ENCODE peak calls at places on chromosomes 3 and 15, in eight cellular contexts. G is tibial artery; Y is ovary; X is effector memory CD4-positive, alpha-beta T cell; S is esophagus squamous epithelium; V is OCI-LY7; A is kidney; T is Peyer's patch. W is an unnamed sample.

GRCh38 chr15:37361621-37362020 is 261.3 kb upstream of the MEIS2 start:
- DNase-seq in A (no peak), G (no peak), S (no peak), Y (no peak), X (no peak), V (no peak), T (no peak), W (no peak)

GRCh38 chr3:127208483-127209100 is 15.7 kb downstream of the PRR23E start:
- DNase-seq in T (peak; percentile 28), G (no peak), V (no peak), S (no peak), Y (no peak), X (no peak), A (no peak), W (no peak)

GRCh38 chr3:155411500-155412223 is 118.2 kb upstream of the STRIT1 start:
- DNase-seq in V (peak; percentile 14), X (no peak), T (no peak), S (no peak), Y (no peak), G (no peak), A (no peak), W (no peak)

GRCh38 chr3:31132132-31132769 is 237.8 kb upstream of the GADL1 start:
- DNase-seq in A (no peak), S (no peak), T (no peak), V (peak; percentile 54), Y (no peak), X (no peak), G (no peak), W (no peak)

GRCh38 chr3:121894191-121894990 is at the start of gene SLC15A2:
- DNase-seq in X (no peak), T (no peak), A (no peak), G (no peak), Y (no peak), S (no peak), V (no peak), W (peak; percentile 49)

GRCh38 chr3:169400874-169401273 is 262.6 kb downstream of the MECOM start:
- DNase-seq in T (no peak), V (no peak), Y (no peak), G (no peak), X (no peak), S (no peak), A (no peak), W (no peak)

GRCh38 chr3:110101361-110101760 is 764.0 kb upstream of the DPPA4 start:
- DNase-seq in A (no peak), X (no peak), G (no peak), T (no peak), S (no peak), Y (no peak), V (no peak), W (no peak)

GRCh38 chr3:183895296-183895695 is 10.6 kb upstream of the PARL start:
- DNase-seq in V (peak; percentile 72), X (no peak), S (no peak), T (no peak), A (no peak), Y (no peak), G (no peak), W (no peak)

GRCh38 chr15:31263751-31264533 is 62.7 kb upstream of the KLF13 start:
- DNase-seq in T (peak; percentile 90), G (peak; percentile 83), Y (no peak), A (peak; percentile 93), S (peak; percentile 48), V (peak; percentile 89), X (peak; percentile 57), W (peak; percentile 91)

GRCh38 chr3:180683816-180684215 is 4.5 kb upstream of the CCDC39 start:
- DNase-seq in V (no peak), T (no peak), A (no peak), S (no peak), Y (no peak), G (no peak), X (no peak), W (no peak)

GRCh38 chr3:61564405-61565059 is 3.2 kb downstream of the PTPRG start:
- DNase-seq in X (no peak), V (no peak), A (peak; percentile 94), G (peak; percentile 94), S (no peak), T (peak; percentile 87), Y (peak; percentile 89), W (peak; percentile 82)

GRCh38 chr15:89172921-89173320 is 48.5 kb downstream of the RLBP1 start:
- DNase-seq in Y (no peak), A (no peak), V (no peak), T (no peak), G (no peak), S (no peak), X (no peak), W (no peak)

GRCh38 chr3:64871955-64872354 is 184.2 kb upstream of the ADAMTS9 start:
- DNase-seq in X (no peak), S (no peak), V (no peak), Y (no peak), A (no peak), T (no peak), G (no peak), W (no peak)

GRCh38 chr3:53808496-53808895 is 37.7 kb downstream of the CHDH start:
- DNase-seq in T (peak; percentile 39), V (no peak), G (no peak), X (no peak), A (no peak), S (no peak), Y (no peak), W (no peak)

GRCh38 chr3:150005243-150006102 is 34.8 kb upstream of the PFN2 start:
- DNase-seq in A (no peak), Y (no peak), X (no peak), T (no peak), V (no peak), G (no peak), S (no peak), W (no peak)

GRCh38 chr3:180265551-180265950 is 228.8 kb upstream of the PEX5L start:
- DNase-seq in G (no peak), V (no peak), T (no peak), X (no peak), A (no peak), Y (no peak), S (no peak), W (no peak)

GRCh38 chr3:170295586-170295985 is 61.9 kb upstream of the SKIL start:
- DNase-seq in Y (no peak), S (no peak), T (no peak), V (no peak), G (no peak), A (no peak), X (no peak), W (no peak)

GRCh38 chr3:72219752-72220151 is 434.8 kb upstream of the PROK2 start:
- DNase-seq in X (no peak), Y (no peak), G (no peak), T (no peak), V (no peak), S (no peak), A (no peak), W (no peak)

GRCh38 chr15:101378879-101379278 is 83.8 kb upstream of the SNRPA1 start:
- DNase-seq in X (no peak), Y (no peak), S (no peak), V (no peak), T (no peak), G (peak; percentile 51), A (no peak), W (no peak)

GRCh38 chr3:25597535-25598101 is 67.1 kb downstream of the TOP2B start:
- DNase-seq in A (no peak), V (no peak), S (no peak), X (no peak), G (no peak), T (no peak), Y (no peak), W (no peak)

GRCh38 chr3:146581877-146582508 is 23.2 kb downstream of the PLSCR5 start:
- DNase-seq in V (no peak), G (no peak), Y (no peak), T (no peak), A (no peak), S (no peak), X (no peak), W (no peak)

GRCh38 chr3:44913868-44914468 is 39.6 kb downstream of the TGM4 start:
- DNase-seq in A (no peak), V (peak; percentile 69), S (no peak), Y (peak; percentile 44), X (peak; percentile 35), T (peak; percentile 77), G (peak; percentile 70), W (peak; percentile 77)

GRCh38 chr15:76905855-76906254 is 715 bp upstream of the SCAPER start:
- DNase-seq in X (no peak), V (no peak), G (no peak), S (no peak), Y (peak; percentile 30), T (no peak), A (no peak), W (no peak)

GRCh38 chr15:78065284-78065872 is 12.1 kb downstream of the TBC1D2B start:
- DNase-seq in A (peak; percentile 91), G (peak; percentile 91), Y (peak; percentile 50), T (no peak), S (no peak), V (no peak), X (no peak), W (peak; percentile 72)
- H3K4me1 ChIP-seq in A (peaks cover 46% of the 10 kb centered on the region), G (peaks cover 88% of the 10 kb centered on the region), Y (peaks cover 53% of the 10 kb centered on the region), T (peaks cover 55% of the 10 kb centered on the region), S (peaks cover 79% of the 10 kb centered on the region), V (peaks cover 91% of the 10 kb centered on the region), X (peaks cover 69% of the 10 kb centered on the region), W (peaks cover 98% of the 10 kb centered on the region)

GRCh38 chr3:46768061-46768460 is 50.4 kb upstream of the PRSS50 start:
- DNase-seq in A (no peak), X (no peak), S (no peak), G (no peak), V (no peak), T (no peak), Y (no peak), W (no peak)
- H3K9me3 ChIP-seq in A (no peaks in the 10 kb centered on the region), X (no peaks in the 10 kb centered on the region), S (peaks cover 38% of the 10 kb centered on the region), G (peaks cover 44% of the 10 kb centered on the region), V (no peaks in the 10 kb centered on the region), T (peaks cover 10% of the 10 kb centered on the region), Y (no peaks in the 10 kb centered on the region), W (peaks cover 40% of the 10 kb centered on the region)

DNA sequence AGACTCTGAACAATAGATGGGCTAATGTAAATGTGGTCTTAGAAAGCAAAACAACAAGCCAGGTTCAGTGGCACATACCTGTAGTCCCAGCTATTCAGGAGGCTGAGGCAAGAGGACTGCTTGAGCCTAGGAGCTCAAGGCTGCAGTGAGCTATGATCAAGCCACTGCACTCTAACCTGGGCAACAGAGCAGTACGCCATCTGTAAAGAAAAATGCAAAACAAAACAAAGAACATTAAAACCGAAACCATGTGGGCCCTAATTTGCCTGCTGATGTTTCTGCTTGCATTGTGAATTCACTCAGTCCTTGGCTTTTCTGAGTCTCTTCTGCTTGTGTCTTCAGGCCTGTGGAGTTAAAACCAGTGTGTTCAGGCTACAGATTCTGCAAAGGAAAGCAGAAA is 56.7 kb downstream of the CCNL1 start:
- DNase-seq in V (peak; percentile 66), G (no peak), S (no peak), X (no peak), Y (no peak), T (no peak), A (no peak), W (no peak)
- H3K27ac ChIP-seq in V (peak overlapping the region; percentile 69), G (no peak overlapping the region), S (peak overlapping the region; percentile 52), X (no peak overlapping the region), Y (no peak overlapping the region), T (peak overlapping the region; percentile 63), A (no peak overlapping the region), W (no peak overlapping the region)

DNA sequence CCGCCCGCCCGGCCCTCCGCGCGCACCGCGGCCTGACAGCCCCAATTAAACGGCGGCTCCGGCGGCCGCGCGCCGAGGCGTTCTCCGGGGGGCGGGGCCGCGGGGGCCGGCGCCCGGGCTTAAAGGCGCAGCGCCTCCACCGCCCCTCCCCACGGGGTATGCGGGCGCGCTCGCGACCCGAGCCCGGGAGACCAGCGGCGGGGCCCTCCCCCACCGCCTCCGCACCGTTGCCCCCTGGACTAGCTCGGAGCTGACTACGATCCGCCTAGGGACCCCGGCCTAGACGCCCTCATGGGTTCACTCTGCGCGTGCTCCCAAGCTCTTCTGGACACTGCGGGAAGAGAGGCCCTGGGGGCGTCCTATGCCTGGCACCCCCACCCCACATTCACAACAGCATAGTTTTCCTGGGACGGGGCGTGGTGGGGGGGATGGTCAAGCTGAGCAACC is at the start of gene DUSP7:
- DNase-seq in Y (peak; percentile 76), S (no peak), G (peak; percentile 84), T (peak; percentile 84), X (peak; percentile 46), V (peak; percentile 84), A (peak; percentile 90), W (peak; percentile 78)
- H3K4me1 ChIP-seq in Y (peaks cover 24% of the 10 kb centered on the region), S (peaks cover 60% of the 10 kb centered on the region), G (peaks cover 47% of the 10 kb centered on the region), T (peaks cover 31% of the 10 kb centered on the region), X (peaks cover 38% of the 10 kb centered on the region), V (peaks cover 41% of the 10 kb centered on the region), A (peaks cover 14% of the 10 kb centered on the region), W (peaks cover 45% of the 10 kb centered on the region)